ENCODE peak calls at places on chromosomes 5 and 9, in nine cellular contexts. S is Caco-2; Z is CD8-positive, alpha-beta memory T cell; C is adrenal gland; F is left ventricle myocardium inferior; G is astrocyte; R is psoas muscle; D is ovary; M is effector memory CD4-positive, alpha-beta T cell. L is an unnamed sample.

GRCh38 chr5:95686661-95687060 is 3.9 kb upstream of the SPATA9 start:
- DNase-seq in G (peak; percentile 22), M (no peak), R (no peak), C (no peak), Z (no peak), S (no peak), D (no peak), F (no peak), L (no peak)

GRCh38 chr9:14342746-14343145 is 28.8 kb upstream of the NFIB start:
- DNase-seq in F (no peak), M (no peak), S (no peak), R (no peak), Z (no peak), D (no peak), G (no peak), C (no peak), L (no peak)

GRCh38 chr9:70257991-70258691 is 637 bp upstream of the SMC5 start:
- DNase-seq in G (peak; percentile 57), M (peak; percentile 3), D (peak; percentile 36), Z (no peak), C (peak; percentile 28), S (peak; percentile 40), F (no peak), R (no peak), L (no peak)

GRCh38 chr9:89410709-89411111 is 87.2 kb downstream of the SEMA4D start:
- DNase-seq in M (peak; percentile 34), Z (no peak), G (no peak), R (no peak), D (no peak), F (no peak), S (no peak), C (no peak), L (peak; percentile 12)

GRCh38 chr9:134681061-134681661 is 39.6 kb downstream of the COL5A1 start:
- DNase-seq in F (no peak), R (peak; percentile 27), C (no peak), G (peak; percentile 50), M (no peak), S (no peak), Z (no peak), D (no peak), L (no peak)

GRCh38 chr9:91740713-91741112 is 209.3 kb downstream of the ROR2 start:
- DNase-seq in R (no peak), S (no peak), M (no peak), D (peak; percentile 73), F (peak; percentile 36), G (peak; percentile 53), Z (no peak), C (peak; percentile 34), L (peak; percentile 71)

GRCh38 chr9:121637441-121638222 is 13.8 kb upstream of the DAB2IP start:
- DNase-seq in S (no peak), M (no peak), D (no peak), R (no peak), Z (no peak), C (peak; percentile 51), G (no peak), F (no peak), L (peak; percentile 82)

GRCh38 chr9:80326105-80326504 is 754.3 kb downstream of the TLE4 start:
- DNase-seq in G (no peak), M (no peak), S (no peak), C (no peak), Z (no peak), R (no peak), D (no peak), F (no peak), L (peak; percentile 36)

GRCh38 chr5:150398432-150399157 is 14.1 kb downstream of the CD74 start:
- DNase-seq in G (no peak), Z (no peak), R (no peak), D (no peak), M (no peak), S (no peak), F (no peak), C (no peak), L (no peak)

GRCh38 chr5:150400020-150400326 is 12.7 kb downstream of the CD74 start:
- DNase-seq in M (no peak), C (no peak), G (no peak), F (no peak), D (no peak), R (no peak), S (no peak), Z (no peak), L (no peak)

GRCh38 chr5:150400327-150401075 is 12.2 kb downstream of the CD74 start:
- DNase-seq in R (no peak), G (no peak), M (no peak), S (no peak), F (no peak), D (no peak), Z (no peak), C (no peak), L (no peak)

GRCh38 chr5:150397749-150398431 is 14.8 kb downstream of the CD74 start:
- DNase-seq in R (no peak), D (no peak), M (no peak), C (no peak), F (no peak), G (no peak), Z (no peak), S (no peak), L (no peak)

DNA sequence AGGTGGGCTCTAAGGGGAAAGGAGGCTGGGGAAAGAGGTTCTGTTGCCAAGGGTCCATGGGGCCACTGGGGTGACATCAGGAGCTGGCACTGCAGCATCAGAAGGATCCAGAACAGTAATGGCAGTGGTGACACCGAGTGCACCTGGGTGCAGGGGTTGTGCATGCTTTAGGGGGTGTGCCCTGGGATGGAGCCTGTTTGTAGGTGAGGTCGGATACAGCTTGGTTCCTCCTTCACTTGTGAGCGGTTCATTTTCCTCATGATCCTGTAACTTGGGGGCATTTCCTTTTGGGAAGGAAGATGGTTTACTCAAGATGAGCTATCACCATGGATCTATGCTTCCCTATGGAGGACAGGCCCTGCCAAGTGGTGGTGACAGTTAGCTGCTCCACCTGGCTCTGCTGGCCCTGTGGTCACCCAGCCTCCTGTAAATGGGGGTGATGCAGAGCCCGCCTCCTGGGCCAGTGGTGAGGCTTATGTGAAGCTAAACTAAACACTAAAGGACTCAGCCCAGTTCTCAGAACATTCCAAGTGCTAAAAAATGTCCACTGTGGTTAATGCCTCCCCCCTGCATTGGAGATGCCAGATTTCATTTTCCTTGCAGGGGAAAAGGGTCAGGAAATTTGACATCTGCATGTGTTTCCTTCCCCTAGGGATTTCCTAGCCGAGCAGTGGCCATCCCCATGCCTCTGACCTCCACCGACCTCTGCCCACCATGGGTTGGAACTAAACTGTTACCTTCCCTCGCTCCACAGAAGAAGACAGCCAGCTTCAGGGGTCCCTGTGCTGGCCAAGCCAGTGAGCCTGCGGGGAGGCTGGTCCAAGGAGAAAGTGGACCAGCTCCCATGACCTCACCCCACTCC is 13.3 kb downstream of the CD74 start:
- DNase-seq in F (no peak), D (no peak), R (no peak), Z (no peak), C (no peak), G (peak; percentile 22), S (no peak), M (no peak), L (no peak)
- H3K4me3 ChIP-seq in F (no peak overlapping the region), D (no peak overlapping the region), R (no peak overlapping the region), Z (no peak overlapping the region), C (no peak overlapping the region), G (no peak overlapping the region), S (no peak overlapping the region), M (no peak overlapping the region), L (no peak overlapping the region)

DNA sequence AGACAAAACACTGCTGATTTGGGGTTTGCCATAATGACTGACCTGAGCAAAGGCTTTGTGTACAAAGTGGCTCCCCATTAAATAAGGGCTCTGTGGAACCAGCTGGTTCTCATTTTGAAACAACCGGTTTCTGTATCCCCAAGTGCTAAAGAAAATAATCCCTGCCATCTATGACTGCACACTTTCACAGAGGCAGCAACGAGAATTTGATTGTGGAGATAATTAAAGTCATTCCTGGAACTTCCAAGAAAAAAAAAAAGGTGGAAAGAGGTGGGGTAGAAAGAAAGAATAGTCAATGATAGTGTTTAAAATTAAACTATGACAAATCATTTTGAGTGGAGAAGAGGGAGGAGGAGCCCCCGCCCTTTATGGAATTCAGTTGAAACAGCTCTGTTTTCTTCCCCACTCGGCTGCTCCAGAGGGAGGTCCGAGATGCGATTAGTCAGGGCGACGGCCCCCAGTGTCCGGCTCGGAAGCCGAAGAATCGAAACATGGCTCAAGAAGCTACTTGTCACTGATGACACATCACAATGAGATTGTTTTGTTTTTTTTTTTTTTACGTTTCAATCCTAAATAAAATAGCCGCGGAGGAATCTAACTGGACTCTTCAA is 38.4 kb downstream of the EBF1 start:
- DNase-seq in G (peak; percentile 77), F (peak; percentile 66), M (no peak), R (peak; percentile 70), D (peak; percentile 52), Z (no peak), C (peak; percentile 45), S (no peak), L (peak; percentile 91)
- H3K27me3 ChIP-seq in G (no peaks in the 10 kb centered on the region), F (no peaks in the 10 kb centered on the region), M (peaks cover 4% of the 10 kb centered on the region), R (peaks cover 5% of the 10 kb centered on the region), D (no peaks in the 10 kb centered on the region), Z (peaks cover 4% of the 10 kb centered on the region), C (no peaks in the 10 kb centered on the region), S (no peaks in the 10 kb centered on the region), L (no peaks in the 10 kb centered on the region)

DNA sequence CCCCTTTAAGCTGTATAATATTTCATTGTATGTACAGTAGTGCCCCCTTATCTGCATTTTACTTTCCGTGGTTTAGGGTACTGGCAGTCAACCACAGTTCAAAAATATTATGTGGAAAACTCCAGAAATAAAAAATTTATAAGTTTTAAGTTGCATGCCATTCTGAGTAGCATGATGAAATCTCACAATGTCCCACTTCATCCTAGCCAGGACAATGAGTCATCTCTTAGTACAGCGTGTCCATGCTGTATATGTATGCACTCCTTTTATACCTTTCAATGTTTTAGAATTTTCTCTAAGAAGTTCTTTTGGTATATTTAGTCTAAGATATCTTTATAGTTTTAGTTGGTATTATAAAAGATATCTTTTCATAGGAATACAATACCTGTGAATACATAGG is 115.1 kb upstream of the HAND1 start:
- DNase-seq in R (no peak), G (peak; percentile 19), C (no peak), S (no peak), F (no peak), Z (no peak), M (no peak), D (no peak), L (peak; percentile 32)
- H3K4me3 ChIP-seq in R (no peak overlapping the region), G (no peak overlapping the region), C (no peak overlapping the region), S (no peak overlapping the region), F (no peak overlapping the region), Z (no peak overlapping the region), M (no peak overlapping the region), D (no peak overlapping the region), L (no peak overlapping the region)

GRCh38 chr5:131792900-131793299 is 3.9 kb downstream of the FNIP1 start:
- DNase-seq in F (no peak), G (no peak), M (no peak), D (no peak), C (no peak), R (no peak), Z (no peak), S (no peak), L (no peak)

GRCh38 chr5:131794596-131794995 is 2.2 kb downstream of the FNIP1 start:
- DNase-seq in D (no peak), F (no peak), R (no peak), C (no peak), Z (no peak), G (no peak), S (no peak), M (no peak), L (no peak)

GRCh38 chr5:131795879-131796792 is 681 bp downstream of the FNIP1 start:
- DNase-seq in R (peak; percentile 84), Z (peak; percentile 31), D (peak; percentile 73), C (peak; percentile 84), M (no peak), G (peak; percentile 39), S (peak; percentile 57), F (peak; percentile 79), L (peak; percentile 74)

GRCh38 chr5:131796793-131797693 is at the start of gene FNIP1:
- DNase-seq in Z (peak; percentile 99), C (peak; percentile 100), S (peak; percentile 100), G (peak; percentile 91), R (peak; percentile 100), F (peak; percentile 100), M (peak; percentile 97), D (peak; percentile 99), L (peak; percentile 100)

GRCh38 chr5:131795128-131795719 is 1.6 kb downstream of the FNIP1 start:
- DNase-seq in D (no peak), G (no peak), R (no peak), Z (no peak), S (no peak), C (no peak), F (no peak), M (no peak), L (no peak)
- H3K27me3 ChIP-seq in D (no peaks in the 10 kb centered on the region), G (no peaks in the 10 kb centered on the region), R (no peaks in the 10 kb centered on the region), Z (no peaks in the 10 kb centered on the region), S (no peaks in the 10 kb centered on the region), C (no peaks in the 10 kb centered on the region), F (no peaks in the 10 kb centered on the region), M (no peaks in the 10 kb centered on the region), L (no peaks in the 10 kb centered on the region)

L was measured in MG63.